ENCODE peak calls at places on chromosome 13, in eight cellular contexts. Z is HepG2, D is GM12878, A is HCT116, X is endothelial cell of umbilical vein, H is SK-N-SH, U is K562, E is H1. N is an unnamed sample.

GRCh38 chr13:100442095-100442832 is 146.3 kb downstream of the GGACT start:
- DNase-seq in Z (no peak), D (no peak), A (no peak), X (no peak), H (no peak), U (no peak), E (no peak), N (no peak)

GRCh38 chr13:44311011-44311481 is 62.6 kb upstream of the SERP2 start:
- DNase-seq in Z (no peak), D (no peak), A (no peak), X (no peak), H (no peak), U (no peak), E (no peak), N (peak; percentile 68)

GRCh38 chr13:19984430-19985218 is 26.1 kb downstream of the ZMYM2 start:
- DNase-seq in Z (peak; percentile 16), D (peak; percentile 50), A (peak; percentile 12), X (peak; percentile 45), H (peak; percentile 20), U (peak; percentile 43), E (no peak), N (peak; percentile 18)

GRCh38 chr13:68168448-68168847 is 938.3 kb upstream of the PCDH9 start:
- DNase-seq in Z (no peak), D (no peak), A (no peak), X (no peak), H (no peak), U (no peak), E (no peak), N (no peak)

GRCh38 chr13:99124695-99125334 is 75.8 kb upstream of the UBAC2 start:
- DNase-seq in Z (no peak), D (peak; percentile 34), A (peak; percentile 3), X (peak; percentile 86), H (no peak), U (peak; percentile 26), E (no peak), N (peak; percentile 40)

GRCh38 chr13:60226507-60226906 is 62.8 kb upstream of the DIAPH3 start:
- DNase-seq in Z (peak; percentile 15), D (no peak), A (peak; percentile 12), X (peak; percentile 9), H (peak; percentile 57), U (peak; percentile 76), E (no peak), N (peak; percentile 28)

GRCh38 chr13:107170270-107170931 is 602.5 kb upstream of the ARGLU1 start:
- DNase-seq in Z (no peak), D (no peak), A (no peak), X (no peak), H (peak; percentile 57), U (no peak), E (no peak), N (no peak)

GRCh38 chr13:100796463-100796862 is 121.9 kb upstream of the TMTC4 start:
- DNase-seq in Z (no peak), D (no peak), A (no peak), X (no peak), H (no peak), U (no peak), E (no peak), N (no peak)

GRCh38 chr13:80618777-80619176 is 277.9 kb upstream of the SPRY2 start:
- DNase-seq in Z (no peak), D (no peak), A (no peak), X (no peak), H (no peak), U (no peak), E (no peak), N (no peak)

GRCh38 chr13:113076681-113077401 is 28.8 kb upstream of the F7 start:
- DNase-seq in Z (no peak), D (no peak), A (no peak), X (no peak), H (no peak), U (no peak), E (no peak), N (no peak)

GRCh38 chr13:113073942-113074341 is 31.6 kb upstream of the F7 start:
- DNase-seq in Z (no peak), D (no peak), A (no peak), X (no peak), H (no peak), U (no peak), E (no peak), N (no peak)

GRCh38 chr13:113074876-113075275 is 30.7 kb upstream of the F7 start:
- DNase-seq in Z (no peak), D (no peak), A (no peak), X (no peak), H (no peak), U (no peak), E (no peak), N (no peak)

GRCh38 chr13:113074401-113074800 is 31.2 kb upstream of the F7 start:
- DNase-seq in Z (no peak), D (no peak), A (no peak), X (no peak), H (no peak), U (no peak), E (no peak), N (no peak)

GRCh38 chr13:113075711-113076110 is 29.9 kb upstream of the F7 start:
- DNase-seq in Z (no peak), D (no peak), A (no peak), X (no peak), H (no peak), U (no peak), E (no peak), N (no peak)
- TF ChIP-seq MAX in Z (no peak), D (no peak), A (no peak), X (no peak), H (no peak), U (no peak), E (no peak), N (no peak)

GRCh38 chr13:27617801-27618411 is 2.4 kb downstream of the LNX2 start:
- DNase-seq in Z (no peak), D (no peak), A (no peak), X (no peak), H (no peak), U (no peak), E (no peak), N (no peak)
- H3K27ac ChIP-seq in Z (no peak overlapping the region), D (no peak overlapping the region), A (no peak overlapping the region), X (no peak overlapping the region), H (no peak overlapping the region), U (no peak overlapping the region), E (no peak overlapping the region), N (no peak overlapping the region)

DNA sequence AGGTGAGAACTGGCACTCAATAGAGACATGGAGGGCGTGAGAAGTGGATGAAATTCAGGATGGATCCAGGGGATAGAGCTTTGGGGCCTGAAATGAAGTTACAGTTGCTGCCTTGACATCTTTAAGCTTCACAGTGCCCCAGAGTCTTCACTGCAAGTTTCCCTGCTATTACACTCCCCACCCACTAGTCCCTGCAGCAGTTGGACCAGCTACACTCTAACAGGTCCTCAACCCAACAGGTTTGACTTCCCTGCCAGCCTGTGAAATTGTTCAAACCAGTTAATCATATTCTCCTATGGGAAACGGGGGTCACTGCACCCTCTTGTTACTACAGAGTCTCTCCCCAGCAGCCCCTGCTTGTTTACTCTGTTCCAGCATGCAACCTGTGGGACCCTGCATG is 314.0 kb downstream of the OLFM4 start:
- DNase-seq in Z (no peak), D (no peak), A (no peak), X (no peak), H (no peak), U (no peak), E (no peak), N (no peak)
- TF ChIP-seq MAX in Z (no peak), D (no peak), A (no peak), X (no peak), H (no peak), U (no peak), E (no peak), N (no peak)

GRCh38 chr13:29935309-29935981 is 85.0 kb upstream of the UBL3 start:
- DNase-seq in Z (no peak), D (peak; percentile 74), A (no peak), X (no peak), H (no peak), U (no peak), E (no peak), N (no peak)
- H3K27ac ChIP-seq in Z (no peak overlapping the region), D (no peak overlapping the region), A (no peak overlapping the region), X (no peak overlapping the region), H (no peak overlapping the region), U (no peak overlapping the region), E (no peak overlapping the region), N (no peak overlapping the region)